ENCODE peak calls at places on chromosome X, in six cellular contexts. One of them, this sample, is unnamed.

GRCh38 chrX:68232206-68232605 is 201.1 kb downstream of the OPHN1 start:
- DNase-seq in upper lobe of right lung: no peak
- DNase-seq in dorsolateral prefrontal cortex: no peak
- DNase-seq in suprapubic skin: no peak
- DNase-seq in progenitor cell of endocrine pancreas: no peak
- DNase-seq in thoracic aorta: no peak
- DNase-seq in this sample: no peak

GRCh38 chrX:134396174-134396573 is 63.8 kb upstream of the HPRT1 start:
- DNase-seq in upper lobe of right lung: no peak
- DNase-seq in dorsolateral prefrontal cortex: no peak
- DNase-seq in suprapubic skin: no peak
- DNase-seq in progenitor cell of endocrine pancreas: no peak
- DNase-seq in thoracic aorta: no peak
- DNase-seq in this sample: no peak

GRCh38 chrX:154655786-154656185 is 2.4 kb upstream of the CTAG2 start:
- DNase-seq in upper lobe of right lung: no peak
- DNase-seq in dorsolateral prefrontal cortex: no peak
- DNase-seq in suprapubic skin: no peak
- DNase-seq in progenitor cell of endocrine pancreas: no peak
- DNase-seq in thoracic aorta: no peak
- DNase-seq in this sample: peak; percentile 68

GRCh38 chrX:118347131-118347530 is 1.2 kb downstream of the WDR44 start:
- DNase-seq in upper lobe of right lung: no peak
- DNase-seq in dorsolateral prefrontal cortex: no peak
- DNase-seq in suprapubic skin: no peak
- DNase-seq in progenitor cell of endocrine pancreas: no peak
- DNase-seq in thoracic aorta: no peak
- DNase-seq in this sample: no peak

GRCh38 chrX:15315509-15315908 is at the start of gene ASB11:
- DNase-seq in upper lobe of right lung: no peak
- DNase-seq in dorsolateral prefrontal cortex: no peak
- DNase-seq in suprapubic skin: no peak
- DNase-seq in progenitor cell of endocrine pancreas: no peak
- DNase-seq in thoracic aorta: no peak
- DNase-seq in this sample: no peak

GRCh38 chrX:46180258-46180687 is 364.9 kb downstream of the ZNF674 start:
- DNase-seq in upper lobe of right lung: no peak
- DNase-seq in dorsolateral prefrontal cortex: no peak
- DNase-seq in suprapubic skin: no peak
- DNase-seq in progenitor cell of endocrine pancreas: no peak
- DNase-seq in thoracic aorta: no peak
- DNase-seq in this sample: no peak

GRCh38 chrX:106611682-106612402 is at the start of gene RADX:
- DNase-seq in upper lobe of right lung: peak; percentile 91
- DNase-seq in dorsolateral prefrontal cortex: peak; percentile 83
- DNase-seq in suprapubic skin: peak; percentile 87
- DNase-seq in progenitor cell of endocrine pancreas: peak; percentile 63
- DNase-seq in thoracic aorta: peak; percentile 24
- DNase-seq in this sample: peak; percentile 90

GRCh38 chrX:11629593-11630211 is 36.0 kb downstream of the ARHGAP6 start:
- DNase-seq in upper lobe of right lung: no peak
- DNase-seq in dorsolateral prefrontal cortex: no peak
- DNase-seq in suprapubic skin: no peak
- DNase-seq in progenitor cell of endocrine pancreas: no peak
- DNase-seq in thoracic aorta: peak; percentile 33
- DNase-seq in this sample: no peak

GRCh38 chrX:47179221-47179927 is 14.3 kb upstream of the UBA1 start:
- DNase-seq in upper lobe of right lung: no peak
- DNase-seq in dorsolateral prefrontal cortex: peak; percentile 69
- DNase-seq in suprapubic skin: peak; percentile 63
- DNase-seq in progenitor cell of endocrine pancreas: no peak
- DNase-seq in thoracic aorta: peak; percentile 6
- DNase-seq in this sample: peak; percentile 78

GRCh38 chrX:9517062-9517461 is 52.2 kb downstream of the TBL1X start:
- DNase-seq in upper lobe of right lung: no peak
- DNase-seq in dorsolateral prefrontal cortex: no peak
- DNase-seq in suprapubic skin: no peak
- DNase-seq in progenitor cell of endocrine pancreas: no peak
- DNase-seq in thoracic aorta: no peak
- DNase-seq in this sample: no peak

GRCh38 chrX:18887821-18888205 is 96.1 kb downstream of the PHKA2 start:
- DNase-seq in upper lobe of right lung: no peak
- DNase-seq in dorsolateral prefrontal cortex: no peak
- DNase-seq in suprapubic skin: no peak
- DNase-seq in progenitor cell of endocrine pancreas: no peak
- DNase-seq in thoracic aorta: no peak
- DNase-seq in this sample: no peak

GRCh38 chrX:349702-350101 is 31.1 kb upstream of the GTPBP6 start:
- DNase-seq in upper lobe of right lung: peak; percentile 16
- DNase-seq in dorsolateral prefrontal cortex: no peak
- DNase-seq in suprapubic skin: no peak
- DNase-seq in progenitor cell of endocrine pancreas: no peak
- DNase-seq in thoracic aorta: no peak
- DNase-seq in this sample: peak; percentile 40

GRCh38 chrX:16445166-16445752 is 204.7 kb upstream of the S100G start:
- DNase-seq in upper lobe of right lung: no peak
- DNase-seq in dorsolateral prefrontal cortex: no peak
- DNase-seq in suprapubic skin: no peak
- DNase-seq in progenitor cell of endocrine pancreas: no peak
- DNase-seq in thoracic aorta: no peak
- DNase-seq in this sample: no peak

GRCh38 chrX:24828600-24828999 is 134.9 kb downstream of the POLA1 start:
- DNase-seq in upper lobe of right lung: no peak
- DNase-seq in dorsolateral prefrontal cortex: no peak
- DNase-seq in suprapubic skin: no peak
- DNase-seq in progenitor cell of endocrine pancreas: no peak
- DNase-seq in thoracic aorta: no peak
- DNase-seq in this sample: no peak

GRCh38 chrX:152817082-152817744 is 13.3 kb downstream of the CETN2 start:
- DNase-seq in upper lobe of right lung: no peak
- DNase-seq in dorsolateral prefrontal cortex: peak; percentile 53
- DNase-seq in suprapubic skin: no peak
- DNase-seq in progenitor cell of endocrine pancreas: no peak
- DNase-seq in thoracic aorta: no peak
- DNase-seq in this sample: no peak

GRCh38 chrX:17038681-17039161 is 92.3 kb downstream of the REPS2 start:
- DNase-seq in upper lobe of right lung: no peak
- DNase-seq in dorsolateral prefrontal cortex: no peak
- DNase-seq in suprapubic skin: no peak
- DNase-seq in progenitor cell of endocrine pancreas: no peak
- DNase-seq in thoracic aorta: no peak
- DNase-seq in this sample: no peak

GRCh38 chrX:9884031-9884779 is 83.0 kb upstream of the CLDN34 start:
- DNase-seq in upper lobe of right lung: no peak
- DNase-seq in dorsolateral prefrontal cortex: no peak
- DNase-seq in suprapubic skin: no peak
- DNase-seq in progenitor cell of endocrine pancreas: no peak
- DNase-seq in thoracic aorta: no peak
- DNase-seq in this sample: no peak

GRCh38 chrX:71366674-71367256 is 608 bp downstream of the TAF1 start:
- DNase-seq in upper lobe of right lung: peak; percentile 65
- DNase-seq in dorsolateral prefrontal cortex: peak; percentile 43
- DNase-seq in suprapubic skin: no peak
- DNase-seq in progenitor cell of endocrine pancreas: peak; percentile 13
- DNase-seq in thoracic aorta: no peak
- DNase-seq in this sample: no peak

GRCh38 chrX:25112156-25112555 is 96.4 kb upstream of the ARX start:
- DNase-seq in upper lobe of right lung: no peak
- DNase-seq in dorsolateral prefrontal cortex: no peak
- DNase-seq in suprapubic skin: no peak
- DNase-seq in progenitor cell of endocrine pancreas: no peak
- DNase-seq in thoracic aorta: no peak
- DNase-seq in this sample: no peak

GRCh38 chrX:104254442-104255115 is at the start of gene ESX1:
- DNase-seq in upper lobe of right lung: no peak
- DNase-seq in dorsolateral prefrontal cortex: no peak
- DNase-seq in suprapubic skin: no peak
- DNase-seq in progenitor cell of endocrine pancreas: no peak
- DNase-seq in thoracic aorta: no peak
- DNase-seq in this sample: no peak

GRCh38 chrX:156001667-156002021 is 4.1 kb downstream of the IL9R start:
- DNase-seq in upper lobe of right lung: no peak
- DNase-seq in dorsolateral prefrontal cortex: no peak
- DNase-seq in suprapubic skin: no peak
- DNase-seq in progenitor cell of endocrine pancreas: no peak
- DNase-seq in thoracic aorta: no peak
- DNase-seq in this sample: no peak

GRCh38 chrX:20863649-20864048 is 510.6 kb upstream of the CNKSR2 start:
- DNase-seq in upper lobe of right lung: no peak
- DNase-seq in dorsolateral prefrontal cortex: no peak
- DNase-seq in suprapubic skin: no peak
- DNase-seq in progenitor cell of endocrine pancreas: no peak
- DNase-seq in thoracic aorta: no peak
- DNase-seq in this sample: no peak

GRCh38 chrX:121333942-121334341 is 286.5 kb downstream of the GLUD2 start:
- DNase-seq in upper lobe of right lung: no peak
- DNase-seq in dorsolateral prefrontal cortex: no peak
- DNase-seq in suprapubic skin: no peak
- DNase-seq in progenitor cell of endocrine pancreas: no peak
- DNase-seq in thoracic aorta: no peak
- DNase-seq in this sample: no peak

GRCh38 chrX:24838624-24839023 is 144.9 kb downstream of the POLA1 start:
- DNase-seq in upper lobe of right lung: no peak
- DNase-seq in dorsolateral prefrontal cortex: no peak
- DNase-seq in suprapubic skin: no peak
- DNase-seq in progenitor cell of endocrine pancreas: no peak
- DNase-seq in thoracic aorta: no peak
- DNase-seq in this sample: no peak

GRCh38 chrX:126456136-126456535 is 96.5 kb downstream of the DCAF12L1 start:
- DNase-seq in upper lobe of right lung: no peak
- DNase-seq in dorsolateral prefrontal cortex: no peak
- DNase-seq in suprapubic skin: no peak
- DNase-seq in progenitor cell of endocrine pancreas: no peak
- DNase-seq in thoracic aorta: no peak
- DNase-seq in this sample: no peak

GRCh38 chrX:50988649-50989048 is 78.1 kb downstream of the BMP15 start:
- DNase-seq in upper lobe of right lung: no peak
- DNase-seq in dorsolateral prefrontal cortex: no peak
- DNase-seq in suprapubic skin: no peak
- DNase-seq in progenitor cell of endocrine pancreas: no peak
- DNase-seq in thoracic aorta: no peak
- DNase-seq in this sample: no peak

GRCh38 chrX:40244980-40245379 is 147.2 kb upstream of the BCOR start:
- DNase-seq in upper lobe of right lung: no peak
- DNase-seq in dorsolateral prefrontal cortex: no peak
- DNase-seq in suprapubic skin: no peak
- DNase-seq in progenitor cell of endocrine pancreas: no peak
- DNase-seq in thoracic aorta: no peak
- DNase-seq in this sample: no peak
- TF ChIP-seq CTCF in upper lobe of right lung: no peak
- TF ChIP-seq CTCF in dorsolateral prefrontal cortex: no peak
- TF ChIP-seq CTCF in suprapubic skin: no peak
- TF ChIP-seq CTCF in progenitor cell of endocrine pancreas: no peak
- TF ChIP-seq CTCF in thoracic aorta: no peak
- TF ChIP-seq CTCF in this sample: no peak

GRCh38 chrX:149504226-149504914 is 736 bp downstream of the IDS start:
- DNase-seq in upper lobe of right lung: peak; percentile 66
- DNase-seq in dorsolateral prefrontal cortex: no peak
- DNase-seq in suprapubic skin: no peak
- DNase-seq in progenitor cell of endocrine pancreas: no peak
- DNase-seq in thoracic aorta: no peak
- DNase-seq in this sample: no peak
- TF ChIP-seq CTCF in upper lobe of right lung: peak; percentile 23
- TF ChIP-seq CTCF in dorsolateral prefrontal cortex: peak; percentile 21
- TF ChIP-seq CTCF in suprapubic skin: no peak
- TF ChIP-seq CTCF in progenitor cell of endocrine pancreas: peak; percentile 37
- TF ChIP-seq CTCF in thoracic aorta: no peak
- TF ChIP-seq CTCF in this sample: peak; percentile 59

GRCh38 chrX:55815546-55815945 is 98.0 kb downstream of the RRAGB start:
- DNase-seq in upper lobe of right lung: no peak
- DNase-seq in dorsolateral prefrontal cortex: no peak
- DNase-seq in suprapubic skin: no peak
- DNase-seq in progenitor cell of endocrine pancreas: no peak
- DNase-seq in thoracic aorta: no peak
- DNase-seq in this sample: no peak
- TF ChIP-seq CTCF in upper lobe of right lung: no peak
- TF ChIP-seq CTCF in dorsolateral prefrontal cortex: no peak
- TF ChIP-seq CTCF in suprapubic skin: no peak
- TF ChIP-seq CTCF in progenitor cell of endocrine pancreas: no peak
- TF ChIP-seq CTCF in thoracic aorta: no peak
- TF ChIP-seq CTCF in this sample: no peak

DNA sequence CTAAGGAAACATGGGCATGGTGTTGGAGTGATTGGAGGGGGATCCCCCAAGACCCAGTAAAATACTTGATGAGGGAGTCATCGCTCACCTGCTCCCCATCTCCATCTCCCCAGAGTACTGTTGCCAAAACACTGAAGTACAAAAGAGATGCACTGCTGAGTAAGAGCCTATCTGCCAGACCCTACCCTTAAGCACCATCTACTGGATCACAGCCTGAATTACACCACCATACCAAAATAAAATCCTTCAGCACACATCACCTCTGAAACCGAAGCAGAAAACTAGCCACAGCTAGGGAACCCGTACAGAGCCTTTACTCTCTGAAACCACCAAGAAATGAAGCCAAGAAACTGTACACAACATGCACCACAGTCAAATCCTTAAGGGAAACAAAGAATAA is 466.3 kb upstream of the ACTRT1 start:
- DNase-seq in upper lobe of right lung: no peak
- DNase-seq in dorsolateral prefrontal cortex: no peak
- DNase-seq in suprapubic skin: no peak
- DNase-seq in progenitor cell of endocrine pancreas: no peak
- DNase-seq in thoracic aorta: no peak
- DNase-seq in this sample: no peak
- TF ChIP-seq CTCF in upper lobe of right lung: no peak
- TF ChIP-seq CTCF in dorsolateral prefrontal cortex: no peak
- TF ChIP-seq CTCF in suprapubic skin: no peak
- TF ChIP-seq CTCF in progenitor cell of endocrine pancreas: peak; percentile 43
- TF ChIP-seq CTCF in thoracic aorta: no peak
- TF ChIP-seq CTCF in this sample: peak; percentile 56

This sample was measured in chondrocyte.